ENCODE peak calls at places on chromosomes 7 and 10, in nine cellular contexts. S is RPMI8226; K is left kidney; M is amygdala; W is iPS-NIHi11; V is effector CD4-positive, alpha-beta T cell; L is endodermal cell; Z is Calu3; A is NCI-H1092 treated with DMSO at 0.1 percent for 48 hours. G is an unnamed sample.

GRCh38 chr7:39950473-39951155 is 558 bp downstream of the CDK13 start:
- DNase-seq in S (peak; percentile 54), K (peak; percentile 73), M (no peak), W (peak; percentile 36), V (peak; percentile 29), L (peak; percentile 74), Z (peak; percentile 69), A (peak; percentile 60), G (peak; percentile 61)

GRCh38 chr7:80182630-80183276 is 48.1 kb downstream of the GNAI1 start:
- DNase-seq in S (no peak), K (no peak), M (no peak), W (no peak), V (no peak), L (peak; percentile 49), Z (no peak), A (no peak), G (no peak)

GRCh38 chr10:129897851-129898463 is 66.1 kb downstream of the EBF3 start:
- DNase-seq in S (no peak), K (no peak), M (no peak), W (no peak), V (no peak), L (no peak), Z (no peak), A (no peak), G (no peak)

GRCh38 chr7:36283711-36284130 is 105.9 kb upstream of the ANLN start:
- DNase-seq in S (peak; percentile 91), K (no peak), M (peak; percentile 45), W (no peak), V (no peak), L (peak; percentile 69), Z (no peak), A (no peak), G (peak; percentile 76)

GRCh38 chr10:44479306-44479705 is 94.4 kb upstream of the CXCL12 start:
- DNase-seq in S (peak; percentile 56), K (no peak), M (peak; percentile 4), W (peak; percentile 1), V (no peak), L (no peak), Z (no peak), A (no peak), G (no peak)

GRCh38 chr10:89392974-89393373 is 551 bp downstream of the IFIT1 start:
- DNase-seq in S (peak; percentile 61), K (peak; percentile 33), M (peak; percentile 44), W (no peak), V (no peak), L (no peak), Z (no peak), A (no peak), G (peak; percentile 68)

GRCh38 chr10:52056296-52056695 is 257.8 kb upstream of the DKK1 start:
- DNase-seq in S (no peak), K (no peak), M (no peak), W (no peak), V (no peak), L (no peak), Z (no peak), A (no peak), G (no peak)

GRCh38 chr10:14823966-14824365 is 13.9 kb downstream of the CDNF start:
- DNase-seq in S (no peak), K (no peak), M (no peak), W (no peak), V (no peak), L (no peak), Z (no peak), A (no peak), G (no peak)

GRCh38 chr10:124722812-124723783 is 21.1 kb downstream of the FAM53B start:
- DNase-seq in S (peak; percentile 52), K (no peak), M (no peak), W (no peak), V (peak; percentile 43), L (no peak), Z (no peak), A (no peak), G (peak; percentile 94)

GRCh38 chr7:66505531-66506451 is 122.9 kb upstream of the KCTD7 start:
- DNase-seq in S (peak; percentile 20), K (peak; percentile 72), M (no peak), W (no peak), V (no peak), L (no peak), Z (no peak), A (peak; percentile 43), G (no peak)

GRCh38 chr10:77715081-77715480 is 77.5 kb upstream of the KCNMA1 start:
- DNase-seq in S (peak; percentile 16), K (no peak), M (no peak), W (peak; percentile 18), V (no peak), L (peak; percentile 67), Z (peak; percentile 69), A (no peak), G (peak; percentile 34)

GRCh38 chr10:52020702-52021101 is 293.4 kb upstream of the DKK1 start:
- DNase-seq in S (no peak), K (peak; percentile 65), M (no peak), W (no peak), V (no peak), L (no peak), Z (no peak), A (no peak), G (no peak)